ENCODE peak calls at places on chromosome 2, in six cellular contexts. B is uterus, Z is upper lobe of right lung, K is tibial artery, A is right cardiac atrium, Y is heart right ventricle. S is an unnamed sample. For H3K9me3, the result is how much of the 10 kb centered on the place peaks cover.

GRCh38 chr2:202278036-202278760 is 12.6 kb downstream of the NOP58 start:
- DNase-seq in B (no peak), Z (no peak), K (no peak), A (no peak), Y (no peak), S (no peak)

GRCh38 chr2:109377976-109378375 is 235.8 kb downstream of the SEPTIN10 start:
- DNase-seq in B (peak), Z (peak), K (peak), A (no peak), Y (no peak), S (peak)

GRCh38 chr2:98379311-98380202 is 33.3 kb downstream of the CNGA3 start:
- DNase-seq in B (no peak), Z (no peak), K (no peak), A (no peak), Y (no peak), S (no peak)

GRCh38 chr2:241224851-241225438 is 36.5 kb downstream of the ANO7 start:
- DNase-seq in B (no peak), Z (no peak), K (no peak), A (peak), Y (no peak), S (no peak)

GRCh38 chr2:158676295-158676694 is 118.8 kb upstream of the DAPL1 start:
- DNase-seq in B (no peak), Z (no peak), K (no peak), A (no peak), Y (no peak), S (no peak)

GRCh38 chr2:191677091-191677645 is 768 bp upstream of the NABP1 start:
- DNase-seq in B (no peak), Z (no peak), K (peak), A (peak), Y (no peak), S (peak)

GRCh38 chr2:1509271-1509995 is 96.2 kb downstream of the TPO start:
- DNase-seq in B (no peak), Z (peak), K (no peak), A (no peak), Y (no peak), S (peak)

GRCh38 chr2:44997948-44998347 is 11.3 kb downstream of the SIX2 start:
- DNase-seq in B (no peak), Z (no peak), K (no peak), A (no peak), Y (no peak), S (no peak)

GRCh38 chr2:73952499-73953446 is 26.1 kb downstream of the DGUOK start:
- DNase-seq in B (no peak), Z (no peak), K (peak), A (no peak), Y (no peak), S (no peak)

GRCh38 chr2:8520791-8521344 is 161.0 kb upstream of the ID2 start:
- DNase-seq in B (no peak), Z (no peak), K (no peak), A (peak), Y (no peak), S (no peak)

GRCh38 chr2:187506416-187506815 is 47.8 kb downstream of the TFPI start:
- DNase-seq in B (no peak), Z (no peak), K (no peak), A (no peak), Y (no peak), S (no peak)

GRCh38 chr2:8531481-8531880 is 150.4 kb upstream of the ID2 start:
- DNase-seq in B (no peak), Z (no peak), K (no peak), A (no peak), Y (no peak), S (no peak)

GRCh38 chr2:66851449-66851872 is 416.5 kb downstream of the MEIS1 start:
- DNase-seq in B (no peak), Z (no peak), K (no peak), A (no peak), Y (no peak), S (peak)

GRCh38 chr2:205908491-205909193 is 177.3 kb downstream of the INO80D start:
- DNase-seq in B (no peak), Z (no peak), K (no peak), A (no peak), Y (no peak), S (no peak)

GRCh38 chr2:61096438-61096837 is 30.8 kb downstream of the SANBR start:
- DNase-seq in B (no peak), Z (no peak), K (no peak), A (no peak), Y (no peak), S (no peak)

GRCh38 chr2:24871852-24872323 is 48.1 kb downstream of the ADCY3 start:
- DNase-seq in B (no peak), Z (no peak), K (no peak), A (no peak), Y (no peak), S (no peak)

GRCh38 chr2:212990697-212991096 is 160.7 kb downstream of the IKZF2 start:
- DNase-seq in B (no peak), Z (no peak), K (no peak), A (no peak), Y (no peak), S (no peak)

GRCh38 chr2:100070078-100070477 is 72.3 kb downstream of the AFF3 start:
- DNase-seq in B (no peak), Z (no peak), K (no peak), A (no peak), Y (no peak), S (no peak)

GRCh38 chr2:8999047-8999446 is 4.4 kb downstream of the MBOAT2 start:
- DNase-seq in B (no peak), Z (no peak), K (no peak), A (no peak), Y (no peak), S (no peak)

DNA sequence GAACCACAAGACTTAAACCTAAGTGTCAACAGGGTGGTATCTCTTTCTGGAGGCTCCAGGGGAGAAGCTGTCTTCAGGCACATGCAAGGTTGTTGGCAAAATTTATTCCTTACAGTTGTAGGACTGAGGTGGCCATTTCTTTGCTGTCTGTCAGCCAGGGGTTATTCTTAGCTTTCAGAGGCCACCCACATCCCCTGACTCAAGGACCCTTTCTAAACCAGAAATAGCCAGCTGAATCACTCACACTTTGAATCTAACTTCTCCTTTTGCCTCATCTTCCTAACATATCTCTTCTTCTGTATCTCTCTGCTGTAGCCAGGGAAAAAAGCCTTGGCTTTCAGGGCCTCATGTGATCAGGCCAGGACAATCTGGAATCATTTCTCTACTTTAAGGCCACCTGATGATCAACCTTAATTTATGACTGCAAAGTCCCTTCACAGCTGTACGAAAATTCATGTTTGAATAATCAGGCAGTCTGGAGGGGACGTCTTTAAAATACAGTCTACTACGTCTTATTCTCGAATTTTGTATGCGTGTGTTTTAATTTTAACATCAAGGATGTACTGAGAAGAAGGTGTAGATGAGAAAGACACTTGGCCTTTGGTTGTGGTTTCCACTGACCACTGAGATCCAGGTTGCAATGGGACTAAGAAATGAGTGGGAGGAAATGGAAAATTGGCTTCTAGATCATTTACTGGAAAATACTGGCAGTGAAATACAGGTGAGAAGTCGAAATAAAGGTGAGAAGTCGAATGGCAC is 90.4 kb downstream of the DOCK10 start:
- DNase-seq in B (no peak), Z (no peak), K (no peak), A (no peak), Y (no peak), S (no peak)
- H3K4me3 ChIP-seq in B (no peak), Z (no peak), K (no peak), A (no peak), Y (no peak), S (no peak)

GRCh38 chr2:162369577-162369976 is 25.6 kb downstream of the GCA start:
- DNase-seq in B (no peak), Z (no peak), K (no peak), A (no peak), Y (no peak), S (no peak)
- H3K27ac ChIP-seq in B (no peak), Z (no peak), K (peak), A (no peak), Y (no peak), S (no peak)

DNA sequence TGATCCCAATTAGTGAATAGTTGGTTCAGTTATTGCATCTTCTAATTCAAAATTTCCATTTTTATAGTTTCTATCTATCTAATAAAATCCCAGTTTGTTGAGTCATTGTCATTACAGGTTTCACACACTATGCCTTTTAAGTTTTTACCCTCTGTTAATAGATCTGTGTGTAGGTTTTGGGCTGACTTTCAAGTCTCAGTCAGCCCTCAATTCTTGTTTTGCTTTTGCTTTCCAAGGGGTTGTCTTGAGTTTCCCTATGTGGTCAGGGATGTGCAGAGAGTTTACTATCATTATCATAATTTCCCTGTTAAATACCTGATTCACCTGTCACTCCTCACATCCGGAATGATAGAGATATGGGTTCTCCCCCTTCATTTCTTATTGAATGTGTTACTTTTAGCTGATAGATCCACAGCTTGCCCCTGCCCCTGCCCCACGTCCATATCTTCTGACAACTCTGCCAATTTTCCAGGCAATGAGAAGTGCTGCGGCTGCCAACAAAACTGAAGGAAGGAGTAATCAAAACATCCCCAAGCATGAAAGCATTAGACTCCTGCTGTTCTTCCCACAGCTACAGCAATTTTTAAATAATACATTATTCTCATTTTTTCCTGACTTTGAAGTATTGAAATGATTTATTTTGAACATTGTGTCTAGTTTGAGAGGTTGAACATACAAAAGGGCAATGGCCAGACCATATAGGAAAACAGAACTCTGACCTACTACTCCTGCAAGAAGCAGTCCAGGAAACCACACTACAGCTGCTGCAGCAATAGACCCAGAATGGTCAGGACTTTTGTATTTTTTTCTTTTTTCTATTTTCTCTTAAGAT is 1064.7 kb downstream of the SUCLG1 start:
- DNase-seq in B (no peak), Z (no peak), K (no peak), A (no peak), Y (no peak), S (no peak)
- H3K9me3 ChIP-seq in B (under half), Z (under half), K (under half), A (under half), Y (under half), S (under half)

GRCh38 chr2:20013061-20013721 is 723 bp upstream of the MATN3 start:
- DNase-seq in B (no peak), Z (no peak), K (no peak), A (peak), Y (no peak), S (no peak)
- H3K4me3 ChIP-seq in B (peak), Z (peak), K (peak), A (peak), Y (peak), S (peak)

GRCh38 chr2:113116100-113116958 is 11.1 kb upstream of the IL1RN start:
- DNase-seq in B (no peak), Z (no peak), K (no peak), A (no peak), Y (no peak), S (no peak)
- H3K27ac ChIP-seq in B (no peak), Z (no peak), K (no peak), A (no peak), Y (no peak), S (no peak)